ENCODE peak calls at places on chromosomes 6 and 20, in ten cellular contexts. N, K, B, U, L, V, G, M, O and C are unnamed samples.
A peak's percentile ranks its signal among the peaks of the same experiment; 100 is the strongest.

GRCh38 chr6:5126214-5126613 is 41.1 kb downstream of the PPP1R3G start:
- DNase-seq in N (no peak), K (no peak), B (no peak), U (no peak), L (no peak), V (no peak), G (no peak), M (no peak), O (no peak), C (no peak)

GRCh38 chr20:58366866-58367265 is 22.2 kb upstream of the VAPB start:
- DNase-seq in N (peak; percentile 77), K (no peak), B (no peak), U (no peak), L (no peak), V (no peak), G (no peak), M (no peak), O (no peak), C (no peak)

GRCh38 chr6:155483858-155484257 is 28.2 kb upstream of the NOX3 start:
- DNase-seq in N (no peak), K (no peak), B (no peak), U (no peak), L (no peak), V (no peak), G (no peak), M (no peak), O (no peak), C (no peak)

GRCh38 chr6:168101201-168102092 is 22.4 kb upstream of the FRMD1 start:
- DNase-seq in N (no peak), K (no peak), B (no peak), U (no peak), L (peak; percentile 61), V (no peak), G (no peak), M (no peak), O (no peak), C (no peak)

GRCh38 chr6:52457096-52457495 is 37.0 kb downstream of the EFHC1 start:
- DNase-seq in N (no peak), K (no peak), B (no peak), U (no peak), L (no peak), V (no peak), G (no peak), M (no peak), O (no peak), C (no peak)

GRCh38 chr20:53660947-53661381 is 67.3 kb upstream of the ZNF217 start:
- DNase-seq in N (no peak), K (no peak), B (no peak), U (no peak), L (no peak), V (no peak), G (no peak), M (no peak), O (no peak), C (no peak)

GRCh38 chr6:137043710-137044365 is 927 bp downstream of the IL20RA start:
- DNase-seq in N (peak; percentile 74), K (no peak), B (no peak), U (peak; percentile 28), L (peak; percentile 51), V (peak; percentile 49), G (no peak), M (no peak), O (no peak), C (no peak)

GRCh38 chr6:158338311-158339112 is 26.2 kb downstream of the TULP4 start:
- DNase-seq in N (no peak), K (no peak), B (no peak), U (no peak), L (no peak), V (no peak), G (no peak), M (no peak), O (no peak), C (no peak)

GRCh38 chr6:33018904-33019303 is 9.5 kb upstream of the HLA-DOA start:
- DNase-seq in N (peak; percentile 90), K (peak; percentile 87), B (no peak), U (peak; percentile 74), L (no peak), V (peak; percentile 74), G (no peak), M (peak; percentile 38), O (peak; percentile 79), C (peak; percentile 34)

DNA sequence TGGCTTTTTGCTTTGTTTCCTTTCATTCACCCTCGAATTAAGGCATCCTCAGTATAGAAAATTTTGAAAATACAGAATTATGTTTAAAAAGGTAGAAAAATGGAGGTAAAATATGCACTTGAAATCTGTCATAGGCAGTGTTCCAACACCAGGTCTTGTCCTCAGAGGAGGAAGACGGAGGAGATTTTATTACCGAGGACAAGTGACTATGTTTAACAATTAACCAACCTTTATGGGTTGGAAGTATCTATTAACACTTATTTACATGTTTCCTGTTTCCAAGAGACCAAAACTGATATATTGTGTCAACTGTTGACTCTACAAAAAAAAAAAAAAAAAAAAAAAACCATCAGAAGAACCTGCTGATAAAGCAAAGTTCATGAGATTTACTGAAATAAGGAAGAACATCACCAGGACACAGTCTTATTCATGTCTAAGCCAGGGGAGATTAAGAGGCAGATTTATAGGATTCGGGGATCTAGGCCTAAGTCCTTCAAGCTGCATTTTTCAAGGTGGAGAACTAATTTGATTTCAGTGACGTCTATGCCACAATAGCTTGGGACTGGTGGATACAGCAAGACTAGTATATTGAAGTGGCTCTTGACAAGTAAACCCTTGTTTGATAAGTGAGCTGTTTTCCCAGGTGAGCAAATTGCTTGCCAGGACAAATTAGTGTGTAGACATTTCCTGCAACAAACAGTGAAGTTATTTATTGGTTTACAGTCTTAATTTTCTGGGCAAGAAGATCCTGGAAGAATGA is 126.6 kb upstream of the NAA20 start:
- DNase-seq in N (no peak), K (no peak), B (no peak), U (no peak), L (no peak), V (no peak), G (no peak), M (no peak), O (no peak), C (no peak)
- TF ChIP-seq POLR2A in N (no peak), K (no peak), B (no peak), U (peak; percentile 38), L (no peak), V (no peak), G (no peak), M (no peak), O (no peak), C (no peak)

DNA sequence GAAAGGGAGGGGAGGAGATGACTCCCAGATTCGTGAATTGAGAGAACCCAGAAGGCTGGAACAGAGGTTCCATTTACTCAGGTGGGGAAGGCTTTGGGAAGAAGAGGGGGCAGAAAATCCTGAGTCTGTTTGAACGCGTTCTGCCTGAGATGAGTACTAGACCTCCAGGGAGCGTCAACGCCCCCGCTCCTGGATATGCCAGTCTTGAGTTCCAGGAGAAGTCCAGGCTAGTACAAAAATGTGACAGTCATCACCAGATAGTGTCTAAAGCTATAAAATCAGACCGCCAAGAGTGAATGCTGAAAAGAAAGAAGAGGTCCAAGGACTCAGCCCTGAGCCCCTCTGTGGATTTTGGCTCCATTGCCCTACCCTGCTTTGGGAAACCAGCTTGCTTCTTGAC is 8.6 kb downstream of the AHCY start:
- DNase-seq in N (no peak), K (no peak), B (no peak), U (no peak), L (no peak), V (no peak), G (no peak), M (no peak), O (no peak), C (no peak)
- H3K27ac ChIP-seq in N (no peak overlapping the region), K (no peak overlapping the region), B (no peak overlapping the region), U (no peak overlapping the region), L (no peak overlapping the region), V (no peak overlapping the region), G (no peak overlapping the region), M (no peak overlapping the region), O (no peak overlapping the region), C (no peak overlapping the region)

GRCh38 chr20:3803854-3804253 is 7.7 kb downstream of the CDC25B start:
- DNase-seq in N (no peak), K (no peak), B (no peak), U (no peak), L (no peak), V (no peak), G (no peak), M (no peak), O (peak; percentile 52), C (no peak)
- TF ChIP-seq POLR2A in N (no peak), K (no peak), B (no peak), U (no peak), L (no peak), V (no peak), G (no peak), M (no peak), O (no peak), C (no peak)

GRCh38 chr6:156938143-156938542 is 161.0 kb downstream of the ARID1B start:
- DNase-seq in N (no peak), K (no peak), B (no peak), U (no peak), L (no peak), V (no peak), G (no peak), M (no peak), O (no peak), C (no peak)
- H3K27ac ChIP-seq in N (no peak overlapping the region), K (no peak overlapping the region), B (no peak overlapping the region), U (no peak overlapping the region), L (no peak overlapping the region), V (no peak overlapping the region), G (no peak overlapping the region), M (no peak overlapping the region), O (no peak overlapping the region), C (no peak overlapping the region)

GRCh38 chr20:309841-310644 is 12.7 kb downstream of the ZCCHC3 start:
- DNase-seq in N (peak; percentile 100), K (peak; percentile 99), B (no peak), U (peak; percentile 91), L (peak; percentile 98), V (peak; percentile 90), G (peak; percentile 99), M (no peak), O (peak; percentile 98), C (peak; percentile 99)
- TF ChIP-seq POLR2A in N (no peak), K (no peak), B (no peak), U (no peak), L (no peak), V (no peak), G (no peak), M (no peak), O (no peak), C (no peak)